ENCODE peak calls at places on chromosome 16, in six cellular contexts. M is stomach, A is neural progenitor cell, S is kidney, O is body of pancreas, P is foreskin fibroblast. J is an unnamed sample.

GRCh38 chr16:64051826-64052225 is 1070.0 kb downstream of the CDH11 start:
- DNase-seq in S (no peak), M (no peak), O (no peak), P (peak; percentile 2), A (peak; percentile 42), J (peak; percentile 0)

GRCh38 chr16:68744744-68745280 is 7.7 kb downstream of the CDH1 start:
- DNase-seq in P (no peak), S (peak; percentile 80), O (peak; percentile 94), M (peak; percentile 89), A (no peak), J (peak; percentile 10)

GRCh38 chr16:10871157-10871991 is 5.6 kb upstream of the CIITA start:
- DNase-seq in S (peak; percentile 93), O (peak; percentile 93), A (no peak), P (peak; percentile 97), M (peak; percentile 98), J (peak; percentile 92)

GRCh38 chr16:59950431-59950830 is 1216.3 kb upstream of the GOT2 start:
- DNase-seq in A (no peak), P (no peak), O (no peak), M (no peak), S (no peak), J (peak; percentile 8)

GRCh38 chr16:86074651-86075487 is 175.9 kb downstream of the IRF8 start:
- DNase-seq in M (no peak), P (no peak), S (peak; percentile 58), A (peak; percentile 85), O (peak; percentile 9), J (no peak)

GRCh38 chr16:22915003-22915402 is 101.0 kb downstream of the HS3ST2 start:
- DNase-seq in O (no peak), S (no peak), M (no peak), A (no peak), P (no peak), J (no peak)

GRCh38 chr16:87982491-87983415 is 31.5 kb downstream of the BANP start:
- DNase-seq in A (no peak), S (no peak), P (no peak), M (no peak), O (peak; percentile 52), J (no peak)

GRCh38 chr16:47204736-47205499 is 61.2 kb upstream of the NETO2 start:
- DNase-seq in S (no peak), A (peak; percentile 3), M (no peak), P (no peak), O (no peak), J (no peak)

GRCh38 chr16:791131-791530 is 2.7 kb downstream of the CHTF18 start:
- DNase-seq in O (no peak), M (no peak), P (no peak), A (no peak), S (no peak), J (no peak)

GRCh38 chr16:86239381-86239780 is 270.9 kb upstream of the FOXF1 start:
- DNase-seq in O (no peak), A (no peak), S (peak; percentile 29), M (no peak), P (no peak), J (no peak)

GRCh38 chr16:58614212-58614611 is 15.4 kb downstream of the CNOT1 start:
- DNase-seq in M (no peak), A (no peak), S (no peak), P (peak; percentile 90), O (no peak), J (peak; percentile 81)

GRCh38 chr16:10883004-10883403 is 6.0 kb downstream of the CIITA start:
- DNase-seq in S (peak; percentile 80), A (no peak), O (no peak), P (no peak), M (peak; percentile 68), J (no peak)

GRCh38 chr16:53090591-53091507 is 36.1 kb downstream of the CHD9 start:
- DNase-seq in P (peak; percentile 99), O (peak; percentile 72), M (peak; percentile 71), A (peak; percentile 23), S (peak; percentile 97), J (peak; percentile 99)

GRCh38 chr16:84246679-84247077 is 6.9 kb upstream of the KCNG4 start:
- DNase-seq in S (no peak), A (no peak), P (no peak), M (no peak), O (no peak), J (no peak)

GRCh38 chr16:86424413-86424812 is 85.9 kb upstream of the FOXF1 start:
- DNase-seq in A (peak; percentile 75), M (no peak), O (no peak), S (no peak), P (peak; percentile 27), J (no peak)

GRCh38 chr16:10514369-10515055 is 65.9 kb downstream of the EMP2 start:
- DNase-seq in A (peak; percentile 59), S (no peak), P (peak; percentile 78), M (peak; percentile 65), O (peak; percentile 73), J (peak; percentile 70)

GRCh38 chr16:17446661-17447060 is 24.1 kb downstream of the XYLT1 start:
- DNase-seq in A (no peak), S (peak; percentile 88), O (no peak), P (no peak), M (no peak), J (no peak)

GRCh38 chr16:21301895-21302291 is 23.8 kb upstream of the CRYM start:
- DNase-seq in O (no peak), M (no peak), P (no peak), S (no peak), A (no peak), J (no peak)

GRCh38 chr16:1743376-1744337 is 27.7 kb downstream of the NME3 start:
- DNase-seq in O (no peak), P (no peak), M (no peak), A (no peak), S (no peak), J (no peak)

GRCh38 chr16:63365665-63366064 is 1329.4 kb upstream of the CDH8 start:
- DNase-seq in A (no peak), O (no peak), M (no peak), S (no peak), P (no peak), J (no peak)

GRCh38 chr16:5490499-5490898 is 392.9 kb upstream of the EEF2KMT start:
- DNase-seq in S (no peak), P (peak; percentile 8), M (no peak), A (peak; percentile 82), O (no peak), J (no peak)

GRCh38 chr16:9136596-9136995 is 45.2 kb downstream of the HAPSTR1 start:
- DNase-seq in P (no peak), A (no peak), M (no peak), O (no peak), S (peak; percentile 5), J (no peak)

GRCh38 chr16:8998114-8998513 is 34.4 kb upstream of the USP7 start:
- DNase-seq in S (peak; percentile 15), P (peak; percentile 76), A (no peak), M (no peak), O (no peak), J (peak; percentile 76)

GRCh38 chr16:68064791-68065365 is 20.3 kb upstream of the NFATC3 start:
- DNase-seq in S (peak; percentile 76), O (peak; percentile 69), M (peak; percentile 71), P (peak; percentile 85), A (peak; percentile 79), J (peak; percentile 69)

GRCh38 chr16:66273036-66273435 is 93.5 kb upstream of the CDH5 start:
- DNase-seq in S (no peak), O (no peak), P (no peak), M (no peak), A (no peak), J (no peak)

GRCh38 chr16:66273644-66274334 is 92.7 kb upstream of the CDH5 start:
- DNase-seq in O (no peak), A (no peak), S (no peak), P (peak; percentile 45), M (no peak), J (peak; percentile 53)

GRCh38 chr16:66272461-66272860 is 94.0 kb upstream of the CDH5 start:
- DNase-seq in M (no peak), P (no peak), O (no peak), A (no peak), S (no peak), J (no peak)

GRCh38 chr16:66275795-66276428 is 90.6 kb upstream of the CDH5 start:
- DNase-seq in A (peak; percentile 70), S (no peak), O (peak; percentile 50), M (peak; percentile 45), P (peak; percentile 71), J (peak; percentile 71)

GRCh38 chr16:66274335-66275110 is 92.0 kb upstream of the CDH5 start:
- DNase-seq in A (no peak), P (peak; percentile 50), M (no peak), O (no peak), S (no peak), J (peak; percentile 38)
- TF ChIP-seq CTCF in A (no peak), P (peak; percentile 14), M (peak; percentile 29), O (peak; percentile 29), S (no peak), J (peak; percentile 49)

GRCh38 chr16:73071131-73071940 is 23.4 kb upstream of the ZFHX3 start:
- DNase-seq in O (peak; percentile 78), A (peak; percentile 73), P (peak; percentile 65), S (peak; percentile 84), M (peak; percentile 59), J (no peak)
- H3K4me3 ChIP-seq in O (no peak overlapping the region), A (peak overlapping the region; percentile 42), P (no peak overlapping the region), S (peak overlapping the region; percentile 28), M (peak overlapping the region; percentile 35), J (peak overlapping the region; percentile 10)

GRCh38 chr16:50614956-50615727 is 66.0 kb downstream of the SNX20 start:
- DNase-seq in S (no peak), P (no peak), O (no peak), A (no peak), M (no peak), J (no peak)
- TF ChIP-seq CTCF in S (no peak), P (no peak), O (no peak), A (no peak), M (no peak), J (no peak)

GRCh38 chr16:65531475-65531874 is 409.6 kb upstream of the CDH11 start:
- DNase-seq in P (no peak), A (no peak), S (no peak), O (no peak), M (no peak), J (no peak)

GRCh38 chr16:65537336-65537735 is 415.5 kb upstream of the CDH11 start:
- DNase-seq in M (no peak), O (no peak), A (no peak), P (peak; percentile 68), S (no peak), J (peak; percentile 58)

GRCh38 chr16:65532218-65532617 is 410.4 kb upstream of the CDH11 start:
- DNase-seq in O (no peak), P (no peak), S (no peak), M (no peak), A (peak; percentile 16), J (no peak)

GRCh38 chr16:65532846-65533245 is 411.0 kb upstream of the CDH11 start:
- DNase-seq in A (no peak), S (no peak), O (no peak), P (no peak), M (no peak), J (no peak)

DNA sequence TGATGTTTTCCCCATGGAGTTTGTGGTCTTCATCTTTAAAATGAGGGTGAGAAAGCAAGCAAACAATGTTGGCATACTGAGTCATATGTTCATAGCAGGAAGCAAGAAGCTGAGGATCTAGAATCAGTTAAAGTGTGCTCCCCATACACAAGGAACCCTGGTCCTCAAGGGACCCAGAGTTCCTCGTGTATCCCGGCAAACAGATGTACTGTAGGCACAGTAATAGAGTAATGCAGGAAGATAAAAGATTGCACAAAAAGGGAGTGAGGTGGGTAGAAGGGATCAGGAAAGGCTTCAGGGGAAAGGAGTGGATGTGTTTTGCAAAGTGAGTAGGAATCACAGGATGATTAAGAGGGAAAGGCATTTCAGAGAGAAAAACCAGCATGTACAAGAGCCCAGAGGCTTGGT is 412.3 kb upstream of the CDH11 start:
- DNase-seq in P (peak; percentile 56), O (no peak), A (no peak), S (no peak), M (no peak), J (peak; percentile 46)
- H3K4me3 ChIP-seq in P (no peak overlapping the region), O (no peak overlapping the region), A (no peak overlapping the region), S (no peak overlapping the region), M (no peak overlapping the region), J (no peak overlapping the region)